ENCODE peak calls at places on chromosomes 7 and 10, in five cellular contexts. One of them, this sample, is unnamed.

GRCh38 chr10:77264107-77264506 is 373.5 kb downstream of the KCNMA1 start:
- DNase-seq in lower lobe of right lung: no peak
- DNase-seq in trophoblast cell: no peak
- DNase-seq in aorta: no peak
- DNase-seq in esophagus muscularis mucosa: no peak
- DNase-seq in this sample: no peak

GRCh38 chr7:53900856-53901528 is 641.2 kb upstream of the VSTM2A start:
- DNase-seq in trophoblast cell: no peak
- DNase-seq in lower lobe of right lung: no peak
- DNase-seq in esophagus muscularis mucosa: no peak
- DNase-seq in aorta: no peak
- DNase-seq in this sample: peak; percentile 7

GRCh38 chr7:18041202-18041601 is 13.6 kb upstream of the PRPS1L1 start:
- DNase-seq in lower lobe of right lung: no peak
- DNase-seq in aorta: no peak
- DNase-seq in trophoblast cell: no peak
- DNase-seq in esophagus muscularis mucosa: no peak
- DNase-seq in this sample: no peak

GRCh38 chr7:1355568-1356340 is 103.5 kb downstream of the MICALL2 start:
- DNase-seq in esophagus muscularis mucosa: no peak
- DNase-seq in lower lobe of right lung: peak; percentile 31
- DNase-seq in trophoblast cell: no peak
- DNase-seq in aorta: peak; percentile 59
- DNase-seq in this sample: peak; percentile 72

GRCh38 chr7:47479821-47480575 is 101.9 kb downstream of the TNS3 start:
- DNase-seq in aorta: no peak
- DNase-seq in lower lobe of right lung: no peak
- DNase-seq in trophoblast cell: no peak
- DNase-seq in esophagus muscularis mucosa: no peak
- DNase-seq in this sample: no peak

GRCh38 chr7:74410772-74411171 is 42.9 kb upstream of the GTF2IRD1 start:
- DNase-seq in aorta: no peak
- DNase-seq in trophoblast cell: no peak
- DNase-seq in esophagus muscularis mucosa: no peak
- DNase-seq in lower lobe of right lung: no peak
- DNase-seq in this sample: no peak

GRCh38 chr7:106625678-106626301 is 35.2 kb downstream of the CCDC71L start:
- DNase-seq in esophagus muscularis mucosa: no peak
- DNase-seq in lower lobe of right lung: no peak
- DNase-seq in aorta: no peak
- DNase-seq in trophoblast cell: no peak
- DNase-seq in this sample: no peak

GRCh38 chr7:2363283-2363682 is 8.7 kb downstream of the EIF3B start:
- DNase-seq in aorta: no peak
- DNase-seq in trophoblast cell: no peak
- DNase-seq in esophagus muscularis mucosa: no peak
- DNase-seq in lower lobe of right lung: no peak
- DNase-seq in this sample: no peak

GRCh38 chr10:71396714-71397339 is at the start of gene CDH23:
- DNase-seq in esophagus muscularis mucosa: no peak
- DNase-seq in aorta: peak; percentile 89
- DNase-seq in trophoblast cell: peak; percentile 69
- DNase-seq in lower lobe of right lung: no peak
- DNase-seq in this sample: peak; percentile 95

GRCh38 chr10:24350111-24350921 is 141.4 kb downstream of the KIAA1217 start:
- DNase-seq in aorta: no peak
- DNase-seq in trophoblast cell: peak; percentile 23
- DNase-seq in esophagus muscularis mucosa: no peak
- DNase-seq in lower lobe of right lung: no peak
- DNase-seq in this sample: no peak

GRCh38 chr7:157870644-157871290 is 534.0 kb downstream of the DNAJB6 start:
- DNase-seq in esophagus muscularis mucosa: no peak
- DNase-seq in lower lobe of right lung: no peak
- DNase-seq in trophoblast cell: no peak
- DNase-seq in aorta: no peak
- DNase-seq in this sample: no peak

GRCh38 chr10:106044511-106044910 is 1120.0 kb downstream of the SORCS1 start:
- DNase-seq in trophoblast cell: no peak
- DNase-seq in lower lobe of right lung: no peak
- DNase-seq in esophagus muscularis mucosa: no peak
- DNase-seq in aorta: no peak
- DNase-seq in this sample: no peak

GRCh38 chr10:123550680-123551096 is 115.5 kb upstream of the GPR26 start:
- DNase-seq in lower lobe of right lung: no peak
- DNase-seq in trophoblast cell: no peak
- DNase-seq in aorta: no peak
- DNase-seq in esophagus muscularis mucosa: no peak
- DNase-seq in this sample: peak; percentile 66

DNA sequence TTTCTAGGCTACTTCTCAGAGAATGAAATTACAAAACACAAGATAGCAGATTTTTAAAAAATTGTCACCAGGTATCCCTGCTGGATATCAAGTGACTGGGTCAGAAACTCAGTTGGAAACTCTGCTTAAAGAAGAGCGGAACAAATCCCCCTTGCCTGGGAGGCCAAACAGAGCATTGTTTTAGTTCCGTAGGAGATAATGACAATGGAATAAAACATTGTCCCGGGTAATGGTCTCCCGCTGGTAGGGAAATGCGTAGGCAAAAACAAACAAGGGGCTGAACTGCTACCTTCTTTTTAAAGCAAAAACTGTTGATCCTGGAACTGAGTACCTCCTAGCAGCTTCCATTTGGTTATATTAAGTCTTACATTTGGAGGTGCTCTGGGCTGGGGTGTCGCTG is 21.3 kb upstream of the VAX1 start:
- DNase-seq in aorta: no peak
- DNase-seq in esophagus muscularis mucosa: no peak
- DNase-seq in lower lobe of right lung: no peak
- DNase-seq in trophoblast cell: no peak
- DNase-seq in this sample: peak; percentile 81
- H3K27me3 ChIP-seq in aorta: no peaks in the 10 kb centered on the region
- H3K27me3 ChIP-seq in esophagus muscularis mucosa: peaks cover 67% of the 10 kb centered on the region
- H3K27me3 ChIP-seq in lower lobe of right lung: peaks cover 95% of the 10 kb centered on the region
- H3K27me3 ChIP-seq in trophoblast cell: peaks cover 59% of the 10 kb centered on the region
- H3K27me3 ChIP-seq in this sample: peaks cover 95% of the 10 kb centered on the region

GRCh38 chr10:3396116-3396515 is 223.5 kb upstream of the PITRM1 start:
- DNase-seq in trophoblast cell: no peak
- DNase-seq in lower lobe of right lung: no peak
- DNase-seq in aorta: no peak
- DNase-seq in esophagus muscularis mucosa: no peak
- DNase-seq in this sample: no peak

GRCh38 chr10:3399756-3400155 is 227.2 kb upstream of the PITRM1 start:
- DNase-seq in esophagus muscularis mucosa: no peak
- DNase-seq in aorta: no peak
- DNase-seq in lower lobe of right lung: no peak
- DNase-seq in trophoblast cell: peak; percentile 85
- DNase-seq in this sample: no peak

GRCh38 chr10:3398825-3399646 is 226.5 kb upstream of the PITRM1 start:
- DNase-seq in lower lobe of right lung: no peak
- DNase-seq in esophagus muscularis mucosa: no peak
- DNase-seq in aorta: no peak
- DNase-seq in trophoblast cell: peak; percentile 61
- DNase-seq in this sample: no peak

GRCh38 chr10:3397231-3397630 is 224.6 kb upstream of the PITRM1 start:
- DNase-seq in lower lobe of right lung: no peak
- DNase-seq in esophagus muscularis mucosa: no peak
- DNase-seq in trophoblast cell: no peak
- DNase-seq in aorta: no peak
- DNase-seq in this sample: no peak

DNA sequence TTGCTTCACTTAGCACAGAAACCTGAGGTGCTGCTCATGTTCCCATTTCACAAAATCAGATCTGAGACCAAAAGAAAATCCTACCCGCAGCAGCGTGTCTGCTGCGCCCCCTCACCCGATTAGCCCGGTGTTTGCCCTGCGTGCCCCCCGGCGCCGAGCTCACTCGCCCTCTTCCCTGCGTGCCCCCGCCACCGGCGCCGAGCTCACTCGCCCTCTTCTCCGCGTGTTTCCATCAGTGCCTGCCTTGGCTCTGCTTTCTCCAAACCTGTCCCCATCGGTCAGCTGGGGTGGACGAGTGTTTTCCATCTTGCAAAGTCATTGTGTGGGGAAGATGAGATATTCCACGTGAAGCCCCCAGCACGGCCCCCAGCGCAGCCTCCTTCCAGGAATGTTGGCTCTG is 225.3 kb upstream of the PITRM1 start:
- DNase-seq in aorta: peak; percentile 69
- DNase-seq in trophoblast cell: no peak
- DNase-seq in lower lobe of right lung: no peak
- DNase-seq in esophagus muscularis mucosa: no peak
- DNase-seq in this sample: no peak
- H3K4me3 ChIP-seq in aorta: no peak overlapping the region
- H3K4me3 ChIP-seq in trophoblast cell: no peak overlapping the region
- H3K4me3 ChIP-seq in lower lobe of right lung: no peak overlapping the region
- H3K4me3 ChIP-seq in esophagus muscularis mucosa: no peak overlapping the region
- H3K4me3 ChIP-seq in this sample: no peak overlapping the region

DNA sequence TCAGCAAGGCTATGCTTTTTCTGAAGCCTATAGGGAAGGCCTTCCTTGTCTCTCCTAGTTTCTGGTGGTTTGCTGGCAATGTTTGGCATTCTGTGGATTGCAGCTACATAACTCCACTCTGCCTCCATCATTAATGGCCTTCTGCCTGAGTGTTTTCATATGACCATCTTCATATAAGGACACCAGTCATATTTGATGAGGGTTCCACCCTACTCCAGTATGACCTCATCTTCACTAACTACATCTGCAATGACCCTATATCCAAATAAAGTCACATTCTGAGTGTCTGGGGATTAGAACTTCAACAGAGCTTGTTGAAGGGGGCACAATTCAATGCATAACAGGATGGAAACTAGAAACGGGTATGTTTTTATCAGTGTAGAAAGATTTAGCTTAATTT is 22.1 kb downstream of the CAV1 start:
- DNase-seq in aorta: no peak
- DNase-seq in trophoblast cell: no peak
- DNase-seq in esophagus muscularis mucosa: no peak
- DNase-seq in lower lobe of right lung: no peak
- DNase-seq in this sample: no peak
- H3K36me3 ChIP-seq in aorta: peaks cover 3% of the 10 kb centered on the region
- H3K36me3 ChIP-seq in trophoblast cell: no peaks in the 10 kb centered on the region
- H3K36me3 ChIP-seq in esophagus muscularis mucosa: peaks cover 48% of the 10 kb centered on the region
- H3K36me3 ChIP-seq in lower lobe of right lung: peaks cover 22% of the 10 kb centered on the region
- H3K36me3 ChIP-seq in this sample: no peaks in the 10 kb centered on the region

GRCh38 chr10:131187274-131187673 is 124.2 kb downstream of the TCERG1L start:
- DNase-seq in aorta: no peak
- DNase-seq in esophagus muscularis mucosa: no peak
- DNase-seq in lower lobe of right lung: no peak
- DNase-seq in trophoblast cell: no peak
- DNase-seq in this sample: no peak
- H3K27me3 ChIP-seq in aorta: no peaks in the 10 kb centered on the region
- H3K27me3 ChIP-seq in esophagus muscularis mucosa: no peaks in the 10 kb centered on the region
- H3K27me3 ChIP-seq in lower lobe of right lung: no peaks in the 10 kb centered on the region
- H3K27me3 ChIP-seq in trophoblast cell: no peaks in the 10 kb centered on the region
- H3K27me3 ChIP-seq in this sample: no peaks in the 10 kb centered on the region

GRCh38 chr7:6227294-6227846 is 45.1 kb downstream of the CYTH3 start:
- DNase-seq in aorta: no peak
- DNase-seq in esophagus muscularis mucosa: no peak
- DNase-seq in lower lobe of right lung: no peak
- DNase-seq in trophoblast cell: no peak
- DNase-seq in this sample: no peak

GRCh38 chr7:6228865-6229264 is 43.6 kb downstream of the CYTH3 start:
- DNase-seq in aorta: no peak
- DNase-seq in esophagus muscularis mucosa: no peak
- DNase-seq in lower lobe of right lung: no peak
- DNase-seq in trophoblast cell: no peak
- DNase-seq in this sample: no peak

GRCh38 chr7:6231184-6231583 is 41.2 kb downstream of the CYTH3 start:
- DNase-seq in esophagus muscularis mucosa: no peak
- DNase-seq in aorta: no peak
- DNase-seq in trophoblast cell: no peak
- DNase-seq in lower lobe of right lung: no peak
- DNase-seq in this sample: peak; percentile 38

GRCh38 chr7:6226194-6226799 is 46.1 kb downstream of the CYTH3 start:
- DNase-seq in aorta: no peak
- DNase-seq in trophoblast cell: peak; percentile 35
- DNase-seq in esophagus muscularis mucosa: no peak
- DNase-seq in lower lobe of right lung: no peak
- DNase-seq in this sample: no peak

DNA sequence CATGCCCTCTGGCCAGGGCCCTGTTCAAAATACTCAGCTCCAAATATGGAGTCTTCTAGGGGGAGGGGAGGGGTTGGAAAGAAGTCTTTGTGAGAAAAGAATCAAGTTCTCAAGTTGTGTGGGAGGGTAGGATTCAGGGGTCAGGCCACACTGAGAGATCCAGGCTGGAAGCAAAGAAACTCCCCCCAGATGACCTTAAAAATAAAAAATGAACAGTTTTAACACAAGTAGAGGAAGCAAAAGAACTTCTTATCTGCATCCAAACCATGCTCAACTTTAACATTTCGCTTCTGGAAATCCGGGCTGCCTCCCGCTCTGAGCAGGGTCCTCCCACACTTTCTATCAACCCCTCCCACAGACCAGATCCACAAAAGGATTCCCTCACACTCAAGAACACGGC is 44.1 kb downstream of the CYTH3 start:
- DNase-seq in aorta: no peak
- DNase-seq in esophagus muscularis mucosa: no peak
- DNase-seq in trophoblast cell: no peak
- DNase-seq in lower lobe of right lung: no peak
- DNase-seq in this sample: peak; percentile 61
- H3K4me3 ChIP-seq in aorta: no peak overlapping the region
- H3K4me3 ChIP-seq in esophagus muscularis mucosa: peak overlapping the region; percentile 28
- H3K4me3 ChIP-seq in trophoblast cell: no peak overlapping the region
- H3K4me3 ChIP-seq in lower lobe of right lung: peak overlapping the region; percentile 0
- H3K4me3 ChIP-seq in this sample: no peak overlapping the region

GRCh38 chr7:65978891-65979582 is 3.0 kb downstream of the GUSB start:
- DNase-seq in trophoblast cell: no peak
- DNase-seq in lower lobe of right lung: peak; percentile 40
- DNase-seq in esophagus muscularis mucosa: no peak
- DNase-seq in aorta: peak; percentile 47
- DNase-seq in this sample: no peak
- H3K36me3 ChIP-seq in trophoblast cell: peaks cover 23% of the 10 kb centered on the region
- H3K36me3 ChIP-seq in lower lobe of right lung: peaks cover 49% of the 10 kb centered on the region
- H3K36me3 ChIP-seq in esophagus muscularis mucosa: peaks cover 51% of the 10 kb centered on the region
- H3K36me3 ChIP-seq in aorta: no peaks in the 10 kb centered on the region
- H3K36me3 ChIP-seq in this sample: peaks cover 16% of the 10 kb centered on the region

GRCh38 chr7:132354527-132354926 is 221.7 kb downstream of the PLXNA4 start:
- DNase-seq in esophagus muscularis mucosa: no peak
- DNase-seq in trophoblast cell: no peak
- DNase-seq in lower lobe of right lung: no peak
- DNase-seq in aorta: no peak
- DNase-seq in this sample: no peak
- H3K27me3 ChIP-seq in esophagus muscularis mucosa: no peaks in the 10 kb centered on the region
- H3K27me3 ChIP-seq in trophoblast cell: no peaks in the 10 kb centered on the region
- H3K27me3 ChIP-seq in lower lobe of right lung: no peaks in the 10 kb centered on the region
- H3K27me3 ChIP-seq in aorta: no peaks in the 10 kb centered on the region
- H3K27me3 ChIP-seq in this sample: no peaks in the 10 kb centered on the region

DNA sequence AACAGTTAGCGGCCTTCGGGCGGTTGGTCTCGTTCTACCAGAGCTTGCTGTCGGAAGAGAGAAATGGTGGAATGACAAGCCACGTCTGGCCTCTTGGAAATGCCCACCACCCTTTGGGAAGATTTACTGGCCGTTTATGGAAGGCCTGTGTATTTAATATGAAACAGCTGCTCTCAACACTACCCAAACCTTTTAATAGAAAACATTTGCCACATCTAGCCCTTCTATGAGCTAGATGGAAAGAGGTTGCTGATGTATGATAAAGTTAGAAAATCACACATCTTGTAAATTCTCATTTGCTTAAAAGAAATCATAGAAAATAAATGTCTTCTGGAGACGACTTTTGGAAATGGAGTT is 24.6 kb downstream of the NUP42 start:
- DNase-seq in lower lobe of right lung: no peak
- DNase-seq in aorta: no peak
- DNase-seq in trophoblast cell: no peak
- DNase-seq in esophagus muscularis mucosa: no peak
- DNase-seq in this sample: no peak
- H3K4me3 ChIP-seq in lower lobe of right lung: peak overlapping the region; percentile 34
- H3K4me3 ChIP-seq in aorta: no peak overlapping the region
- H3K4me3 ChIP-seq in trophoblast cell: no peak overlapping the region
- H3K4me3 ChIP-seq in esophagus muscularis mucosa: peak overlapping the region; percentile 53
- H3K4me3 ChIP-seq in this sample: no peak overlapping the region

This sample was measured in H7.